ENCODE peak calls at places on chromosomes 4 and X, in eight cellular contexts. One of them, this sample, is unnamed.

GRCh38 chr4:130185123-130185522 is 1089.2 kb downstream of the C4orf33 start:
- DNase-seq in PC-3: no peak
- DNase-seq in spleen: no peak
- DNase-seq in left lung: no peak
- DNase-seq in neural crest cell: no peak
- DNase-seq in upper lobe of left lung: no peak
- DNase-seq in KG1: no peak
- DNase-seq in brain microvascular endothelial cell: no peak
- DNase-seq in this sample: no peak

GRCh38 chr4:101114936-101115372 is 232.4 kb downstream of the PPP3CA start:
- DNase-seq in PC-3: peak
- DNase-seq in spleen: no peak
- DNase-seq in left lung: no peak
- DNase-seq in neural crest cell: peak
- DNase-seq in upper lobe of left lung: no peak
- DNase-seq in KG1: no peak
- DNase-seq in brain microvascular endothelial cell: peak
- DNase-seq in this sample: no peak

GRCh38 chr4:58740897-58741296 is 1630.7 kb upstream of the IGFBP7 start:
- DNase-seq in PC-3: no peak
- DNase-seq in spleen: no peak
- DNase-seq in left lung: no peak
- DNase-seq in neural crest cell: no peak
- DNase-seq in upper lobe of left lung: no peak
- DNase-seq in KG1: no peak
- DNase-seq in brain microvascular endothelial cell: no peak
- DNase-seq in this sample: no peak

GRCh38 chrX:15911729-15912550 is 57.3 kb upstream of the AP1S2 start:
- DNase-seq in PC-3: peak
- DNase-seq in spleen: no peak
- DNase-seq in left lung: no peak
- DNase-seq in neural crest cell: no peak
- DNase-seq in upper lobe of left lung: peak
- DNase-seq in KG1: no peak
- DNase-seq in brain microvascular endothelial cell: no peak
- DNase-seq in this sample: no peak

GRCh38 chr4:64903986-64904385 is 494.7 kb upstream of the TECRL start:
- DNase-seq in PC-3: no peak
- DNase-seq in spleen: no peak
- DNase-seq in left lung: no peak
- DNase-seq in neural crest cell: no peak
- DNase-seq in upper lobe of left lung: no peak
- DNase-seq in KG1: no peak
- DNase-seq in brain microvascular endothelial cell: no peak
- DNase-seq in this sample: no peak

GRCh38 chr4:176277162-176277904 is 8.3 kb upstream of the ASB5 start:
- DNase-seq in PC-3: peak
- DNase-seq in spleen: no peak
- DNase-seq in left lung: peak
- DNase-seq in neural crest cell: peak
- DNase-seq in upper lobe of left lung: peak
- DNase-seq in KG1: no peak
- DNase-seq in brain microvascular endothelial cell: peak
- DNase-seq in this sample: no peak

GRCh38 chr4:166723532-166724140 is 510.7 kb downstream of the SPOCK3 start:
- DNase-seq in PC-3: no peak
- DNase-seq in spleen: no peak
- DNase-seq in left lung: no peak
- DNase-seq in neural crest cell: no peak
- DNase-seq in upper lobe of left lung: no peak
- DNase-seq in KG1: no peak
- DNase-seq in brain microvascular endothelial cell: no peak
- DNase-seq in this sample: no peak

GRCh38 chr4:79949186-79949585 is 123.8 kb downstream of the ANTXR2 start:
- DNase-seq in PC-3: no peak
- DNase-seq in spleen: no peak
- DNase-seq in left lung: no peak
- DNase-seq in neural crest cell: no peak
- DNase-seq in upper lobe of left lung: no peak
- DNase-seq in KG1: no peak
- DNase-seq in brain microvascular endothelial cell: no peak
- DNase-seq in this sample: no peak

This sample was measured in mesothelial cell of epicardium.